ENCODE peak calls at places on chromosomes 7 and 10, in four cellular contexts. P is GDM1; S is activated CD4-positive, alpha-beta T cell treated with anti-CD3 and anti-CD28 coated beads, Interleukin-2, amount 50 U/mL, for 24 hours; K is SHP77. N is an unnamed sample.

GRCh38 chr7:100582041-100582579 is 3.8 kb downstream of the LRCH4 start:
- DNase-seq in S (no peak), K (no peak), P (no peak), N (no peak)

GRCh38 chr7:40474790-40475680 is 340.2 kb downstream of the SUGCT start:
- DNase-seq in S (no peak), K (no peak), P (no peak), N (no peak)

GRCh38 chr10:102621418-102622325 is 22.6 kb upstream of the TRIM8 start:
- DNase-seq in P (no peak), S (no peak), K (no peak), N (no peak)

GRCh38 chr7:26409636-26410035 is 118.0 kb downstream of the SNX10 start:
- DNase-seq in S (no peak), K (no peak), P (no peak), N (no peak)

GRCh38 chr10:5091196-5091595 is 3.0 kb upstream of the AKR1C3 start:
- DNase-seq in S (no peak), K (no peak), P (no peak), N (no peak)

GRCh38 chr10:34356463-34356862 is 458.6 kb downstream of the PARD3 start:
- DNase-seq in K (no peak), P (no peak), S (no peak), N (no peak)

GRCh38 chr10:103870503-103870902 is 15.1 kb upstream of the SH3PXD2A start:
- DNase-seq in S (no peak), P (no peak), K (no peak), N (peak; percentile 92)

GRCh38 chr10:17229016-17229716 is 1.1 kb downstream of the VIM start:
- DNase-seq in S (peak; percentile 35), K (no peak), P (peak; percentile 37), N (peak; percentile 96)